ENCODE peak calls at places on chromosomes 7 and 10, in five cellular contexts. One of them, this sample, is unnamed.
A peak's percentile ranks its signal among the peaks of the same experiment; 100 is the strongest.

GRCh38 chr7:27191716-27192545 is 6.9 kb upstream of the HOXA11 start:
- DNase-seq in CD14-positive monocyte: peak; percentile 45
- DNase-seq in tibial artery: peak; percentile 22
- DNase-seq in GM12864: no peak
- DNase-seq in upper lobe of right lung: peak; percentile 61
- DNase-seq in this sample: no peak

GRCh38 chr7:55174456-55174855 is 155.6 kb downstream of the EGFR start:
- DNase-seq in CD14-positive monocyte: no peak
- DNase-seq in tibial artery: no peak
- DNase-seq in GM12864: no peak
- DNase-seq in upper lobe of right lung: no peak
- DNase-seq in this sample: no peak

GRCh38 chr7:73909051-73909941 is 48.3 kb downstream of the TMEM270 start:
- DNase-seq in CD14-positive monocyte: no peak
- DNase-seq in tibial artery: no peak
- DNase-seq in GM12864: no peak
- DNase-seq in upper lobe of right lung: peak; percentile 55
- DNase-seq in this sample: no peak

GRCh38 chr7:155298834-155299538 is 1.3 kb downstream of the INSIG1 start:
- DNase-seq in CD14-positive monocyte: peak; percentile 97
- DNase-seq in tibial artery: peak; percentile 97
- DNase-seq in GM12864: peak; percentile 92
- DNase-seq in upper lobe of right lung: peak; percentile 97
- DNase-seq in this sample: peak; percentile 93

GRCh38 chr7:55140221-55140980 is 121.6 kb downstream of the EGFR start:
- DNase-seq in CD14-positive monocyte: no peak
- DNase-seq in tibial artery: no peak
- DNase-seq in GM12864: peak; percentile 8
- DNase-seq in upper lobe of right lung: no peak
- DNase-seq in this sample: peak; percentile 67

GRCh38 chr10:33746878-33747277 is 412.4 kb upstream of the NRP1 start:
- DNase-seq in CD14-positive monocyte: no peak
- DNase-seq in tibial artery: no peak
- DNase-seq in GM12864: no peak
- DNase-seq in upper lobe of right lung: no peak
- DNase-seq in this sample: no peak

GRCh38 chr7:128347573-128348147 is 4.0 kb upstream of the RBM28 start:
- DNase-seq in CD14-positive monocyte: no peak
- DNase-seq in tibial artery: no peak
- DNase-seq in GM12864: no peak
- DNase-seq in upper lobe of right lung: peak; percentile 71
- DNase-seq in this sample: peak; percentile 52

GRCh38 chr7:157116762-157117161 is 22.0 kb upstream of the UBE3C start:
- DNase-seq in CD14-positive monocyte: no peak
- DNase-seq in tibial artery: no peak
- DNase-seq in GM12864: no peak
- DNase-seq in upper lobe of right lung: no peak
- DNase-seq in this sample: no peak

GRCh38 chr10:59337254-59337653 is 25.1 kb downstream of the FAM13C start:
- DNase-seq in CD14-positive monocyte: no peak
- DNase-seq in tibial artery: peak; percentile 37
- DNase-seq in GM12864: no peak
- DNase-seq in upper lobe of right lung: no peak
- DNase-seq in this sample: no peak

GRCh38 chr10:27724287-27724686 is 21.3 kb downstream of the MKX start:
- DNase-seq in CD14-positive monocyte: no peak
- DNase-seq in tibial artery: no peak
- DNase-seq in GM12864: no peak
- DNase-seq in upper lobe of right lung: no peak
- DNase-seq in this sample: no peak
- TF ChIP-seq CTCF in CD14-positive monocyte: peak; percentile 36
- TF ChIP-seq CTCF in tibial artery: no peak
- TF ChIP-seq CTCF in GM12864: peak; percentile 14
- TF ChIP-seq CTCF in upper lobe of right lung: peak; percentile 5
- TF ChIP-seq CTCF in this sample: no peak

GRCh38 chr10:26445411-26446031 is 7.4 kb downstream of the APBB1IP start:
- DNase-seq in CD14-positive monocyte: no peak
- DNase-seq in tibial artery: no peak
- DNase-seq in GM12864: no peak
- DNase-seq in upper lobe of right lung: no peak
- DNase-seq in this sample: no peak
- TF ChIP-seq CTCF in CD14-positive monocyte: peak; percentile 19
- TF ChIP-seq CTCF in tibial artery: no peak
- TF ChIP-seq CTCF in GM12864: peak; percentile 18
- TF ChIP-seq CTCF in upper lobe of right lung: no peak
- TF ChIP-seq CTCF in this sample: no peak

GRCh38 chr7:106353944-106354343 is 69.2 kb upstream of the NAMPT start:
- DNase-seq in CD14-positive monocyte: no peak
- DNase-seq in tibial artery: no peak
- DNase-seq in GM12864: no peak
- DNase-seq in upper lobe of right lung: no peak
- DNase-seq in this sample: no peak
- TF ChIP-seq CTCF in CD14-positive monocyte: no peak
- TF ChIP-seq CTCF in tibial artery: no peak
- TF ChIP-seq CTCF in GM12864: no peak
- TF ChIP-seq CTCF in upper lobe of right lung: no peak
- TF ChIP-seq CTCF in this sample: no peak

GRCh38 chr7:18320971-18321567 is 174.5 kb upstream of the HDAC9 start:
- DNase-seq in CD14-positive monocyte: no peak
- DNase-seq in tibial artery: no peak
- DNase-seq in GM12864: peak; percentile 24
- DNase-seq in upper lobe of right lung: no peak
- DNase-seq in this sample: peak; percentile 32
- TF ChIP-seq CTCF in CD14-positive monocyte: peak; percentile 81
- TF ChIP-seq CTCF in tibial artery: peak; percentile 40
- TF ChIP-seq CTCF in GM12864: peak; percentile 55
- TF ChIP-seq CTCF in upper lobe of right lung: peak; percentile 61
- TF ChIP-seq CTCF in this sample: peak; percentile 24

DNA sequence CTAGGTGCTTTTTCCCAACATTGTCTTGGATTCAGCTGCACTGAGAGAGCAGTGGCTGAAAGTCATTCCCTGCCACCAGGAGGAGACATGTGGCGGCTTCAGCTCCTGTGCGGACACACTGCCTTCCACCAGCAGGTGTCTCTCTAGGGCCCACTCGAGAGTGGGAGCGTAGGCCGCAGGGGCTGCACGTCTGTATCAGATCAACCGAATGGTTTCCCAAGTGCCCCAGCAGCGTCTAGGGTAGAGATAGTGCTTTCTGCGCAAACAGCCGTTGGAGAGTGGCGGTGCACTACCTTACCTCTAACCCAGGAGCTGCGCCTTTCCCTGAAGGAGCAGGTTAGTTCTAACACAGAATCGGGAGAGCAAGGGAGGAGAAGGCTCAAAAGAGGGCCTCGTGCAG is 31.7 kb downstream of the PAPOLB start:
- DNase-seq in CD14-positive monocyte: no peak
- DNase-seq in tibial artery: peak; percentile 51
- DNase-seq in GM12864: peak; percentile 8
- DNase-seq in upper lobe of right lung: peak; percentile 84
- DNase-seq in this sample: peak; percentile 57
- TF ChIP-seq CTCF in CD14-positive monocyte: peak; percentile 32
- TF ChIP-seq CTCF in tibial artery: peak; percentile 62
- TF ChIP-seq CTCF in GM12864: peak; percentile 94
- TF ChIP-seq CTCF in upper lobe of right lung: peak; percentile 83
- TF ChIP-seq CTCF in this sample: peak; percentile 84

GRCh38 chr10:122688293-122688989 is 11.2 kb downstream of the C10orf120 start:
- DNase-seq in CD14-positive monocyte: no peak
- DNase-seq in tibial artery: peak; percentile 60
- DNase-seq in GM12864: no peak
- DNase-seq in upper lobe of right lung: no peak
- DNase-seq in this sample: no peak
- TF ChIP-seq CTCF in CD14-positive monocyte: no peak
- TF ChIP-seq CTCF in tibial artery: no peak
- TF ChIP-seq CTCF in GM12864: no peak
- TF ChIP-seq CTCF in upper lobe of right lung: no peak
- TF ChIP-seq CTCF in this sample: no peak

GRCh38 chr10:78605800-78606350 is 462.9 kb upstream of the ZMIZ1 start:
- DNase-seq in CD14-positive monocyte: no peak
- DNase-seq in tibial artery: no peak
- DNase-seq in GM12864: no peak
- DNase-seq in upper lobe of right lung: no peak
- DNase-seq in this sample: no peak
- TF ChIP-seq CTCF in CD14-positive monocyte: no peak
- TF ChIP-seq CTCF in tibial artery: no peak
- TF ChIP-seq CTCF in GM12864: no peak
- TF ChIP-seq CTCF in upper lobe of right lung: no peak
- TF ChIP-seq CTCF in this sample: no peak

DNA sequence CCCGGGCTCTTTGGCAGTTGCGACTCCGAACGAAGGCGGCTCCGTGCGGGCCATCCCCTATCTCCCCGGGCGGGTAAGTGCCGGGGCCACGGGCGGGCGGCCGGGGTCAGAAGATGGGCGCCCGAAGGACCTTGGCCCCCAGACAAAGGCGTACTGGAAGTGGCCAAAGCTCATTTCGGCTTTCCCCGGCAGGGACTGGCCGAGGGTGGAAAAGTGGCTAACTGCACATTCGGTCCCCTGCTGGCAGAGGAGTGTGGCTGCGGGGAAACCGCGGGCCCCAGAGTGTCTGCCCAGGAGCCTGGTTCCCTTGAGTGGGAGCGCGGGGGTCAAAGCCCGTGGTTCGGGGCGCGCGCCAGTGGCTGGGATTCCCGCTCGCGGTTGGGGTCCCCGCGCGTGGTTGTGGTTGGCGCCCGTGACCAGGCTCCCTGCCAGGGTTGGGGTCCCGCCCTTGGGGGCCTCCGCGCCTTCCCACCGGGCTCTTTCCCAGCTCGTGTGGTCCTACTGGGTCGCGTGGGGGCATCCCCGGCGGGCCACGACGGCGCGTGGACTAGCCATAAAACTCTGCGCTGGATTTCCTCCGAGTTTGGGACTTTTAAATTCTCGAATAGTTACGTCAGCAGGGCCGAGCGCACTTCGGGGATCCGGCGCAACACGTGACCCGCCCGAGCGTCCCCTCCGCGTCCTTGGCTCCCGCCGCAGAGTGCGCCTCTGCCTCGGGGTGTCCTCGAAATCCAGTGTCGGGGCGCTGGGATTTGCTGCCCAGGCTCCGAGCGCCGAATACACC is 124.4 kb downstream of the TACC2 start:
- DNase-seq in CD14-positive monocyte: no peak
- DNase-seq in tibial artery: peak; percentile 70
- DNase-seq in GM12864: no peak
- DNase-seq in upper lobe of right lung: peak; percentile 89
- DNase-seq in this sample: peak; percentile 56
- TF ChIP-seq CTCF in CD14-positive monocyte: no peak
- TF ChIP-seq CTCF in tibial artery: peak; percentile 42
- TF ChIP-seq CTCF in GM12864: no peak
- TF ChIP-seq CTCF in upper lobe of right lung: peak; percentile 36
- TF ChIP-seq CTCF in this sample: no peak

GRCh38 chr7:71254751-71255150 is 122.8 kb downstream of the GALNT17 start:
- DNase-seq in CD14-positive monocyte: no peak
- DNase-seq in tibial artery: no peak
- DNase-seq in GM12864: no peak
- DNase-seq in upper lobe of right lung: no peak
- DNase-seq in this sample: no peak
- TF ChIP-seq CTCF in CD14-positive monocyte: no peak
- TF ChIP-seq CTCF in tibial artery: no peak
- TF ChIP-seq CTCF in GM12864: no peak
- TF ChIP-seq CTCF in upper lobe of right lung: no peak
- TF ChIP-seq CTCF in this sample: no peak